ENCODE peak calls at places on chromosomes 11 and 22, in nine cellular contexts. P is fibroblast of pulmonary artery, N is heart left ventricle, R is fibroblast of mammary gland, D is cardiac muscle cell, X is AG04450, I is nephron progenitor cell, E is GM10248, B is neural crest cell. A is an unnamed sample.

GRCh38 chr11:7654094-7654742 is 19.1 kb downstream of the CYB5R2 start:
- DNase-seq in N (no peak), P (no peak), E (no peak), B (no peak), D (no peak), R (no peak), X (no peak), I (no peak), A (no peak)

GRCh38 chr22:30605449-30606110 is 1.4 kb upstream of the TCN2 start:
- DNase-seq in I (peak; percentile 43), N (peak; percentile 37), D (peak; percentile 61), B (peak; percentile 48), X (no peak), R (peak; percentile 59), E (peak; percentile 70), P (peak; percentile 59), A (no peak)

GRCh38 chr11:65452806-65453490 is 30.4 kb downstream of the NEAT1 start:
- DNase-seq in P (peak; percentile 88), N (no peak), D (peak; percentile 74), I (no peak), R (peak; percentile 96), B (no peak), E (no peak), X (no peak), A (no peak)

GRCh38 chr11:28793282-28793738 is 685.1 kb downstream of the METTL15 start:
- DNase-seq in R (no peak), P (no peak), X (no peak), B (no peak), D (no peak), E (no peak), N (no peak), I (no peak), A (no peak)

GRCh38 chr11:88103337-88104206 is 71.7 kb downstream of the RAB38 start:
- DNase-seq in D (peak; percentile 77), R (peak; percentile 64), P (peak; percentile 73), B (peak; percentile 3), E (peak; percentile 25), X (peak; percentile 1), I (peak; percentile 35), N (peak; percentile 14), A (no peak)

GRCh38 chr22:36163497-36163896 is 2.9 kb upstream of the APOL3 start:
- DNase-seq in P (no peak), E (no peak), I (no peak), N (no peak), D (no peak), R (no peak), B (no peak), X (no peak), A (no peak)

GRCh38 chr11:62141111-62142042 is 17.6 kb downstream of the INCENP start:
- DNase-seq in N (no peak), P (no peak), R (no peak), B (no peak), D (no peak), I (no peak), X (no peak), E (no peak), A (no peak)

GRCh38 chr11:113048820-113049555 is 87.8 kb downstream of the NCAM1 start:
- DNase-seq in B (no peak), D (peak; percentile 53), P (peak; percentile 51), R (peak; percentile 65), N (no peak), E (no peak), I (no peak), X (no peak), A (no peak)

GRCh38 chr22:17818649-17819048 is 44.4 kb upstream of the BID start:
- DNase-seq in D (no peak), E (no peak), N (no peak), X (no peak), I (no peak), P (no peak), R (no peak), B (no peak), A (no peak)

GRCh38 chr11:116179346-116179850 is 593.4 kb downstream of the BUD13 start:
- DNase-seq in R (no peak), D (no peak), E (no peak), I (no peak), X (no peak), B (no peak), P (no peak), N (no peak), A (no peak)

GRCh38 chr11:112348480-112349029 is 87.9 kb upstream of the PLET1 start:
- DNase-seq in D (no peak), B (no peak), X (no peak), I (no peak), P (no peak), R (no peak), E (no peak), N (no peak), A (no peak)

GRCh38 chr22:46681010-46681409 is 57.0 kb downstream of the CERK start:
- DNase-seq in D (no peak), R (no peak), P (no peak), E (peak; percentile 67), I (no peak), X (no peak), B (no peak), N (no peak), A (no peak)

GRCh38 chr11:27020736-27021135 is 19.9 kb upstream of the BBOX1 start:
- DNase-seq in P (peak; percentile 35), I (no peak), N (no peak), X (no peak), B (no peak), D (peak; percentile 49), R (no peak), E (no peak), A (no peak)

GRCh38 chr11:135062994-135063393 is 651.0 kb upstream of the B3GAT1 start:
- DNase-seq in N (no peak), I (no peak), R (no peak), B (no peak), X (no peak), P (no peak), D (no peak), E (no peak), A (no peak)

GRCh38 chr22:27382947-27383346 is 418.6 kb downstream of the MN1 start:
- DNase-seq in N (no peak), B (no peak), E (no peak), D (no peak), R (no peak), I (no peak), X (no peak), P (no peak), A (no peak)

GRCh38 chr11:3109921-3110706 is 52.9 kb upstream of the CARS1 start:
- DNase-seq in N (peak; percentile 38), P (peak; percentile 26), X (no peak), D (peak; percentile 41), B (no peak), R (peak; percentile 46), E (peak; percentile 75), I (peak; percentile 39), A (no peak)

GRCh38 chr11:112797653-112798293 is 163.4 kb upstream of the NCAM1 start:
- DNase-seq in X (no peak), B (peak; percentile 54), D (peak; percentile 69), P (peak; percentile 62), N (no peak), E (no peak), I (peak; percentile 63), R (peak; percentile 27), A (no peak)

GRCh38 chr11:98600103-98600502 is 420.6 kb upstream of the CNTN5 start:
- DNase-seq in D (no peak), P (no peak), R (no peak), E (no peak), X (no peak), I (no peak), N (no peak), B (no peak), A (no peak)

DNA sequence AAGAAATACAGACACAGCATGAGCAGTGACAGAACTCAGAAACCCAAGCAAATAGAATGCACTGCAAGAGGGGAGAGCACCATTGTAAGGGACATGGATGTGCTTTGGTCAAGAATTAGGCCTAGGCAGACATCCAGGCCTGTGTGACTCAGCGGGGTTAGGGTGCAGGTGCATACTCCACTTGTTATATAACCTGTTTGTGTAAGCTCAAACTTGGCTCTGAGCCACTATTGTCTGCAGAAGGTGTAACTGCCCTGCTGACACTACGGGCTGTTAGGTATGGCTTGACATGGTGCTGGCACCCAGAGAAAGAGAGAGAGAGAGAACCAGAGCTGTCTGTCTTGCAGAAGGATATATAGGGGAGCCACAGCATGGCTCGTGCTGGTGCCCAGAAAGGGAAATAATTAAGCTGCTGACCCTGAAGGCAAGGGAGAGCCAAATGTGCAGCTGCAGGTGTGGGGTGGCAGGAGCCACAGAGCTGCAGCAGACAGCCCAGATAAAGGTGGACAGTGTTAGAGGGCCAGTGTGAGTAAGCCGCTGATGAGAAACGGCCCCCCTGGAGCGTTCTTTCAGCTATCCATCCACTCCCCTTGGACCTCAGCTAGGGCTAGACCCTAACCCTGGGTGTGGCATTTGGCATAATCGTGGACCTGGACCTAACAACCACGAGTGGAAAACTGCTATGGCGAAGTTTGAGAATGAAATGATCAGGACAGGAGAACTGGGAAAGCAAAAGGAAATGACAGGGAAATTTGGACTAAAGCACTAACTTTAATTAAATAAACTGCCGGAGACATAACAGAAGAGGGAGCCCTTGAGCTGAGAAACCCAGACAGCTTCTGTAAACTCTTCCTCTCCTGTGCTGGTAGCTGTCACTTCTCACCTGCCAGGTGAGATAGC is 253.0 kb upstream of the CCDC179 start:
- DNase-seq in D (peak; percentile 57), B (peak; percentile 18), X (no peak), P (peak; percentile 65), I (peak; percentile 21), R (peak; percentile 48), E (peak; percentile 43), N (no peak), A (no peak)
- TF ChIP-seq CTCF in D (peak; percentile 61), B (peak; percentile 81), X (peak; percentile 74), P (peak; percentile 67), I (peak; percentile 64), R (peak; percentile 57), E (peak; percentile 48), N (peak; percentile 31), A (peak; percentile 81)

GRCh38 chr22:28835630-28836189 is 35.3 kb upstream of the XBP1 start:
- DNase-seq in X (no peak), B (no peak), D (no peak), P (no peak), E (no peak), R (no peak), N (no peak), I (no peak), A (no peak)
- TF ChIP-seq CTCF in X (no peak), B (no peak), D (no peak), P (no peak), E (no peak), R (no peak), N (no peak), I (no peak), A (no peak)

DNA sequence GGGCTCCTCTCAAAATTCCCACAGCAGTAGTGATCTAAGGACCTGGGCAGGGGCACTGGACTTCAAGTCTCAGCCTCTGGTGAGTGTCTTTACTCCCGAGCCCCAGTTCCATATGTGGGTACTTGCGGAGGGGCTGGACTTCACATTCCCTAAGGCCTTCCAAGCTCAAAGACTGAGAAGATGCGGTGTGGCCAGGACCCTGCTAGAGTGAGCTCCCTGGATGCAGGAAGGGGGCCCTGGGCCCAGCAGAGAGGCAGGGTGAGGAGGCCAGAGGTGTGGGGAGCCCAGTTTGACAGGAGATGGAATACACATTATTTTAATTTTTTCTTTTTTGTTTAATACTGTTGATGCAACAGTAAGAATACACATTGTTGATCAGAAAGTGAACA is 83.7 kb downstream of the IGLL1 start:
- DNase-seq in I (no peak), P (no peak), B (no peak), D (no peak), N (no peak), X (no peak), R (no peak), E (no peak), A (no peak)
- TF ChIP-seq CTCF in I (no peak), P (no peak), B (no peak), D (no peak), N (no peak), X (no peak), R (no peak), E (no peak), A (no peak)

GRCh38 chr22:33105501-33105911 is 47.3 kb upstream of the SYN3 start:
- DNase-seq in B (no peak), X (no peak), N (no peak), P (peak; percentile 38), E (no peak), D (peak; percentile 17), I (peak; percentile 8), R (peak; percentile 65), A (no peak)
- TF ChIP-seq CTCF in B (no peak), X (no peak), N (no peak), P (no peak), E (no peak), D (no peak), I (no peak), R (no peak), A (no peak)

A was measured in progenitor cell of endocrine pancreas.